ENCODE peak calls at places on chromosomes 6 and 20, in four cellular contexts. C, K, X and O are unnamed samples. For H3K4me1, the result is how much of the 10 kb centered on the place peaks cover.

GRCh38 chr20:8943638-8944037 is 125.2 kb upstream of the PLCB4 start:
- DNase-seq in C (no peak), X (no peak), K (no peak), O (no peak)

GRCh38 chr6:1856381-1856780 is 246.7 kb downstream of the FOXC1 start:
- DNase-seq in K (no peak), X (peak), C (no peak), O (no peak)

GRCh38 chr6:162264581-162264980 is 463.0 kb downstream of the PRKN start:
- DNase-seq in C (no peak), X (no peak), K (no peak), O (no peak)

GRCh38 chr6:14727494-14728395 is 518.1 kb upstream of the JARID2 start:
- DNase-seq in X (no peak), C (no peak), K (no peak), O (no peak)

GRCh38 chr20:53611449-53611894 is 17.8 kb upstream of the ZNF217 start:
- DNase-seq in K (no peak), C (peak), X (peak), O (no peak)

GRCh38 chr20:46701556-46701955 is 7.9 kb upstream of the SLC2A10 start:
- DNase-seq in X (peak), K (no peak), C (no peak), O (no peak)

GRCh38 chr6:1080453-1081328 is 231.2 kb upstream of the FOXQ1 start:
- DNase-seq in X (no peak), C (no peak), K (no peak), O (no peak)

GRCh38 chr20:3047486-3048419 is 1.9 kb downstream of the MRPS26 start:
- DNase-seq in K (no peak), X (no peak), C (no peak), O (no peak)

GRCh38 chr6:141610741-141611140 is 522.0 kb upstream of the GJE1 start:
- DNase-seq in C (no peak), K (no peak), X (peak), O (no peak)

GRCh38 chr6:151325075-151326050 is 66.0 kb downstream of the ZBTB2 start:
- DNase-seq in C (peak), K (peak), X (peak), O (no peak)

GRCh38 chr20:40493071-40493470 is 196.0 kb downstream of the MAFB start:
- DNase-seq in K (peak), X (peak), C (peak), O (no peak)

GRCh38 chr6:104357928-104358327 is 501.8 kb downstream of the HACE1 start:
- DNase-seq in X (no peak), K (no peak), C (no peak), O (no peak)

GRCh38 chr6:6057442-6058053 is 50.8 kb upstream of the NRN1 start:
- DNase-seq in K (no peak), C (no peak), X (peak), O (peak)

GRCh38 chr6:32047855-32048766 is 9.9 kb downstream of the CYP21A2 start:
- DNase-seq in X (peak), C (peak), K (peak), O (peak)

GRCh38 chr20:59825944-59826759 is 107.3 kb downstream of the SYCP2 start:
- DNase-seq in X (no peak), C (no peak), K (no peak), O (no peak)

GRCh38 chr20:16974855-16975162 is 226.7 kb downstream of the OTOR start:
- DNase-seq in K (peak), X (no peak), C (no peak), O (no peak)

GRCh38 chr20:16982091-16982726 is 234.1 kb downstream of the OTOR start:
- DNase-seq in X (no peak), K (no peak), C (no peak), O (no peak)

GRCh38 chr20:16974080-16974854 is 226.1 kb downstream of the OTOR start:
- DNase-seq in C (peak), K (peak), X (no peak), O (no peak)

GRCh38 chr20:16975682-16976081 is 227.5 kb downstream of the OTOR start:
- DNase-seq in K (peak), X (no peak), C (no peak), O (no peak)

DNA sequence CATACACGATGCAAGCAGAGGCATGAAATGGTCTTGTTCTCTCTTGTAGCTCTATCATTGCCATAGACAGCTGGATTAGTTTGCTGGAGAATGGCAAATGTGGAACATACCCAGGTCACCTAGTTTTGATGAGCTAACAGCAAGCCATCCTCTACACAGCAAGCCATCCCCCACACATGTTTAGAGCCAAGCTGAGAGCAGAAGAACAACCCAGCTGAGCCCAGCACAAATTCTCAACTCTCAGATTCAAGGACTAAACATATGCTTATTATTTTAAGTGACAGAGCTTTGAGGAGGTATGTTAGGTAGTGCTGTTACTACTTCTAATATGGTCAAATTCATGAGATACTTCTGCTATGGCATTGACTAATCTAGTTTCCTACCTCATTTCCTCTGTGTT is 230.3 kb downstream of the OTOR start:
- DNase-seq in K (no peak), X (no peak), C (no peak), O (no peak)
- H3K4me1 ChIP-seq in K (under half), X (under half), C (under half), O (under half)

GRCh38 chr20:32559216-32559752 is 25.8 kb downstream of the NOL4L start:
- DNase-seq in X (no peak), K (no peak), C (no peak), O (no peak)
- H3K4me1 ChIP-seq in X (under half), K (under half), C (under half), O (under half)

DNA sequence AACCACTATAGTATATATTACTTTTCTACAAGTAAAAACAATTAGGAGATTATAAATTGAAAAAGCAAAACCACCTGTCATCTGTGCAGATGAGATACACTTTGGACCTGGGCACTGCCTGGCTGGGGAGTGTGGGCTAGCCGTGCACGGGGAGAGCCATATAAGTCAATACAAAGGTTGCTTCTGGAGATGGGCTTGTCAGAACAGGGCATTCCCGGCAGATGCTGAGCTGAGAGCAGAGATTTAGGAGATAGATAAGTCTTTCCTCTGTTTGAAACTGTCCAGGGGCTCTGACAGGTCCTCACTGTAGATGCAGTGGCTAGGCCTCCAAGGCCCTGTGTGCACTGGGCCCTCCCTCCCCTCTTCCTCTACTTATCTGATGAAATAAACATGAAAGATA is 34.5 kb downstream of the CD164 start:
- DNase-seq in C (no peak), K (no peak), X (no peak), O (no peak)
- H3K4me1 ChIP-seq in C (under half), K (under half), X (under half), O (under half)

DNA sequence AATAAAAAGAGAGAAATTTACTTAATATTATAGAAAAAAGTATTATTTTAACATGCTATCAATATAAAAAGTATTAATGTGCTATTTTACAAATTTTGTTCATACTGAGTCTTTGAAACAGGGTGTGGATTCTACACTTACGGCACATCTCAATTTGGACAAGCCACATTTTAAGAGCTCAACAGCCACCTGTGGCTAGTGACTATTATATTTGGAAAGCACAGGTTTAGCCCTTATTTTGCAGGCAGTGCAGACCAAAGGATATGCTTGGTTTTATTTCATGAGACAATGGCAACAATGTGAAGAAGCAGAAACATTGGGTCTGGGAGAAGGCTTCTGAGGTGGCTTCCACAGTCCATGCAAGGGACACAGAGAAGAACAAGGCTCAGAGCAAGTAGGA is 74.6 kb downstream of the BACH2 start:
- DNase-seq in K (no peak), C (no peak), X (no peak), O (no peak)
- H3K4me1 ChIP-seq in K (under half), C (under half), X (under half), O (half or more)

DNA sequence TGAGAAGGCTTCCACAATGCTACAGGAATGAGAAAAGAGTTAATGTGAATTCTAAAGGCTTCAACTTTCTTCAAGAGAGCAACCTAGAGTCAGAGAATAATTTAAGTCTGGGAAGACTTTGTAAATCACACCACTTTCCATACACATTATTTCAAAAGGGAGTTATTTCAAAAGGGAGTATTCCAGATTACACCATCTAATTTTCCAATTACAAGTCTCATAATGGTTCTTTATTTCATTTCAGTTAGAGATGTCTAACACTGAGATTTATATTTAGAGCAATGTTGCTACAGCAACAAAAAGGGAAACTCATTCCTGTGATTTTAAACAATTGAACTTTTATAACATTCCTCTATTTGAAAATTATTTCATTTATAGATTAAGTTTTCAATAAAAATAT is 98.8 kb upstream of the DST start:
- DNase-seq in K (no peak), C (no peak), X (no peak), O (no peak)
- H3K4me1 ChIP-seq in K (under half), C (under half), X (half or more), O (under half)

DNA sequence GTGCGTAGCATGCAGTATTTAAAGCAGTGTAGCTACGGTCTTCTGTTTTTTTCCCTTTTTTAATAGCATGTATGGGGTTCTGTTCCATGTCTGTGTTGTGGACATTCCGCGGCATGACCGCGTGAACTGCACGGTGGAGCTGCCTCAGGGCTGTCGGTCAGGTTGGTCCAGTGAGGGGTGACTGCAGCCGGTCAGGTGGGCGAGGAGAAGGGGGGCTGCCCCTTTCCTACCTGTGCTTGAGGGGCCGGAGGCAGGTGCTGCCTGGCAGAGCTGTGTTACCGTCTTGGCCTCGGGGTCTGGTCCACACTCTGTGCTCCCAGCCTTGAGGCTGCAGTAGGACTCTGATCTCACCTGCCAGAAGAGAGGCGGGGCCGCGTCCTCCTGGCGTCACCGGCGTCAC is 24.5 kb downstream of the UCKL1 start:
- DNase-seq in X (no peak), K (no peak), C (no peak), O (no peak)
- H3K4me1 ChIP-seq in X (under half), K (under half), C (under half), O (under half)

GRCh38 chr6:90599151-90599550 is 12.3 kb upstream of the MAP3K7 start:
- DNase-seq in X (no peak), K (no peak), C (no peak), O (no peak)
- H3K4me1 ChIP-seq in X (under half), K (under half), C (under half), O (under half)

GRCh38 chr20:49278817-49279676 is 1.2 kb upstream of the ZNFX1 start:
- DNase-seq in X (peak), K (peak), C (no peak), O (no peak)

GRCh38 chr20:49278036-49278816 is at the start of gene ZNFX1:
- DNase-seq in K (peak), X (peak), C (peak), O (peak)

GRCh38 chr20:49276895-49277785 is 717 bp downstream of the ZNFX1 start:
- DNase-seq in K (peak), C (peak), X (peak), O (peak)

GRCh38 chr20:49276201-49276894 is 1.5 kb downstream of the ZNFX1 start:
- DNase-seq in C (no peak), X (peak), K (no peak), O (peak)

DNA sequence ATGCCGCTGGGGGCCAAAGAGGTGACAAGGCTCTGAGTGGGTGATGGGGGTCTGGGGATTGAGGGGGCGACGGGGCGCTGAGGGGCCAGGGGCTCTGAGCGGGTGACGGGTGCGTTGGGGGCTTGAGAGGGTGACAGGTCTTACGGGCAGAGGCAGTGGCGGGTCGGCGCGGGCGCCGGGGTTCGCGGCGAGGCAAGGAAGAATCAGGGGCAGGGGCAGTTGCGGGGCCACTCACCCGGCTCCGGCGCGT is 146 bp downstream of the ZNFX1 start:
- DNase-seq in C (no peak), X (no peak), K (no peak), O (no peak)
- H3K4me1 ChIP-seq in C (under half), X (under half), K (under half), O (half or more)

GRCh38 chr6:56798163-56798562 is 155.5 kb upstream of the DST start:
- DNase-seq in C (no peak), X (peak), K (no peak), O (no peak)
- H3K4me1 ChIP-seq in C (under half), X (half or more), K (under half), O (under half)

DNA sequence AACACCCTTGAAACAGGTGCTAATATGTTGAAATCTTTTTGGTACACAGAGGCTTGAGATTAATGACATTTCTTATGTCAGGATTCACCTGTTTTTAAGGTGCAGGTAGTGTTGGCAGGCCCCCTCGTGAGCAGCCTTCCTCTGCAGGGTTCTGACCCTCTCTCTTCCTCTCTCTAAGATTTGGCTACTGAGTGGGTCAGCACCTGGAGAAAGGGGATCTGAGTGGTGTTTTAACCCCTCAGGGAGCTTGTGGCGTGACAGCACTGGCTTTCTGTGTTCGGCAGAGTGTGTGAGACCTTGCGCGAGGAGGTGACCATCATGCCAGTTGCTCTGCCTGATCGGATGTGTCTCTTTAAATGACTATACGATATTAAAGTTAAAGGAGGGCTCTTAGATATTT is 37.1 kb downstream of the HIVEP1 start:
- DNase-seq in X (no peak), K (no peak), C (no peak), O (no peak)
- H3K4me1 ChIP-seq in X (under half), K (under half), C (under half), O (under half)